ENCODE peak calls at places on chromosomes 13 and 19, in four cellular contexts. One of them, this sample, is unnamed.

GRCh38 chr19:2507109-2507508 is 31.2 kb downstream of the GADD45B start:
- DNase-seq in activated CD4-positive, alpha-beta T cell treated with anti-CD3 and anti-CD28 coated beads, Interleukin-2, amount 50 U/mL, for 24 hours: no peak
- DNase-seq in dermis blood vessel endothelial cell: peak; percentile 92
- DNase-seq in mucosa of descending colon: no peak
- DNase-seq in this sample: peak; percentile 94

GRCh38 chr19:30214651-30215051 is 157.5 kb upstream of the ZNF536 start:
- DNase-seq in activated CD4-positive, alpha-beta T cell treated with anti-CD3 and anti-CD28 coated beads, Interleukin-2, amount 50 U/mL, for 24 hours: no peak
- DNase-seq in dermis blood vessel endothelial cell: no peak
- DNase-seq in mucosa of descending colon: no peak
- DNase-seq in this sample: no peak

GRCh38 chr19:54023191-54023590 is 31.8 kb downstream of the CACNG6 start:
- DNase-seq in activated CD4-positive, alpha-beta T cell treated with anti-CD3 and anti-CD28 coated beads, Interleukin-2, amount 50 U/mL, for 24 hours: no peak
- DNase-seq in dermis blood vessel endothelial cell: no peak
- DNase-seq in mucosa of descending colon: no peak
- DNase-seq in this sample: no peak

GRCh38 chr19:10079031-10079453 is 7.1 kb upstream of the SHFL start:
- DNase-seq in activated CD4-positive, alpha-beta T cell treated with anti-CD3 and anti-CD28 coated beads, Interleukin-2, amount 50 U/mL, for 24 hours: no peak
- DNase-seq in dermis blood vessel endothelial cell: no peak
- DNase-seq in mucosa of descending colon: no peak
- DNase-seq in this sample: no peak

GRCh38 chr19:5718579-5719273 is 1.2 kb downstream of the LONP1 start:
- DNase-seq in activated CD4-positive, alpha-beta T cell treated with anti-CD3 and anti-CD28 coated beads, Interleukin-2, amount 50 U/mL, for 24 hours: peak; percentile 63
- DNase-seq in dermis blood vessel endothelial cell: peak; percentile 62
- DNase-seq in mucosa of descending colon: no peak
- DNase-seq in this sample: peak; percentile 71

GRCh38 chr13:24225062-24225461 is 64.5 kb downstream of the SPATA13 start:
- DNase-seq in activated CD4-positive, alpha-beta T cell treated with anti-CD3 and anti-CD28 coated beads, Interleukin-2, amount 50 U/mL, for 24 hours: no peak
- DNase-seq in dermis blood vessel endothelial cell: no peak
- DNase-seq in mucosa of descending colon: no peak
- DNase-seq in this sample: no peak

GRCh38 chr13:62038214-62038613 is 622.6 kb upstream of the PCDH20 start:
- DNase-seq in activated CD4-positive, alpha-beta T cell treated with anti-CD3 and anti-CD28 coated beads, Interleukin-2, amount 50 U/mL, for 24 hours: no peak
- DNase-seq in dermis blood vessel endothelial cell: no peak
- DNase-seq in mucosa of descending colon: no peak
- DNase-seq in this sample: no peak

GRCh38 chr19:8377598-8377997 is 12.6 kb upstream of the RAB11B start:
- DNase-seq in activated CD4-positive, alpha-beta T cell treated with anti-CD3 and anti-CD28 coated beads, Interleukin-2, amount 50 U/mL, for 24 hours: no peak
- DNase-seq in dermis blood vessel endothelial cell: no peak
- DNase-seq in mucosa of descending colon: peak; percentile 7
- DNase-seq in this sample: no peak

GRCh38 chr13:81184556-81185265 is 843.8 kb upstream of the SPRY2 start:
- DNase-seq in activated CD4-positive, alpha-beta T cell treated with anti-CD3 and anti-CD28 coated beads, Interleukin-2, amount 50 U/mL, for 24 hours: no peak
- DNase-seq in dermis blood vessel endothelial cell: no peak
- DNase-seq in mucosa of descending colon: no peak
- DNase-seq in this sample: no peak

GRCh38 chr13:113941571-113942191 is 32.2 kb downstream of the C13orf46 start:
- DNase-seq in activated CD4-positive, alpha-beta T cell treated with anti-CD3 and anti-CD28 coated beads, Interleukin-2, amount 50 U/mL, for 24 hours: no peak
- DNase-seq in dermis blood vessel endothelial cell: no peak
- DNase-seq in mucosa of descending colon: peak; percentile 7
- DNase-seq in this sample: no peak

GRCh38 chr19:56109216-56109615 is 11.9 kb downstream of the ZNF787 start:
- DNase-seq in activated CD4-positive, alpha-beta T cell treated with anti-CD3 and anti-CD28 coated beads, Interleukin-2, amount 50 U/mL, for 24 hours: no peak
- DNase-seq in dermis blood vessel endothelial cell: no peak
- DNase-seq in mucosa of descending colon: no peak
- DNase-seq in this sample: no peak

GRCh38 chr13:37615271-37615670 is 16.7 kb upstream of the POSTN start:
- DNase-seq in activated CD4-positive, alpha-beta T cell treated with anti-CD3 and anti-CD28 coated beads, Interleukin-2, amount 50 U/mL, for 24 hours: no peak
- DNase-seq in dermis blood vessel endothelial cell: no peak
- DNase-seq in mucosa of descending colon: no peak
- DNase-seq in this sample: no peak

GRCh38 chr13:98289339-98289935 is 112.4 kb upstream of the RNF113B start:
- DNase-seq in activated CD4-positive, alpha-beta T cell treated with anti-CD3 and anti-CD28 coated beads, Interleukin-2, amount 50 U/mL, for 24 hours: no peak
- DNase-seq in dermis blood vessel endothelial cell: no peak
- DNase-seq in mucosa of descending colon: no peak
- DNase-seq in this sample: no peak

GRCh38 chr13:103941506-103942148 is 875.4 kb upstream of the SLC10A2 start:
- DNase-seq in activated CD4-positive, alpha-beta T cell treated with anti-CD3 and anti-CD28 coated beads, Interleukin-2, amount 50 U/mL, for 24 hours: no peak
- DNase-seq in dermis blood vessel endothelial cell: no peak
- DNase-seq in mucosa of descending colon: no peak
- DNase-seq in this sample: no peak

GRCh38 chr19:31905980-31906948 is 439.1 kb upstream of the ZNF507 start:
- DNase-seq in activated CD4-positive, alpha-beta T cell treated with anti-CD3 and anti-CD28 coated beads, Interleukin-2, amount 50 U/mL, for 24 hours: no peak
- DNase-seq in dermis blood vessel endothelial cell: no peak
- DNase-seq in mucosa of descending colon: no peak
- DNase-seq in this sample: peak; percentile 11

GRCh38 chr13:30738526-30738925 is 3.2 kb downstream of the ALOX5AP start:
- DNase-seq in activated CD4-positive, alpha-beta T cell treated with anti-CD3 and anti-CD28 coated beads, Interleukin-2, amount 50 U/mL, for 24 hours: no peak
- DNase-seq in dermis blood vessel endothelial cell: no peak
- DNase-seq in mucosa of descending colon: no peak
- DNase-seq in this sample: no peak

GRCh38 chr19:46970815-46971214 is 48.8 kb upstream of the NPAS1 start:
- DNase-seq in activated CD4-positive, alpha-beta T cell treated with anti-CD3 and anti-CD28 coated beads, Interleukin-2, amount 50 U/mL, for 24 hours: no peak
- DNase-seq in dermis blood vessel endothelial cell: no peak
- DNase-seq in mucosa of descending colon: no peak
- DNase-seq in this sample: no peak

GRCh38 chr13:62293081-62293480 is 877.4 kb upstream of the PCDH20 start:
- DNase-seq in activated CD4-positive, alpha-beta T cell treated with anti-CD3 and anti-CD28 coated beads, Interleukin-2, amount 50 U/mL, for 24 hours: no peak
- DNase-seq in dermis blood vessel endothelial cell: no peak
- DNase-seq in mucosa of descending colon: no peak
- DNase-seq in this sample: no peak

GRCh38 chr19:33802001-33802400 is 5.3 kb downstream of the KCTD15 start:
- DNase-seq in activated CD4-positive, alpha-beta T cell treated with anti-CD3 and anti-CD28 coated beads, Interleukin-2, amount 50 U/mL, for 24 hours: no peak
- DNase-seq in dermis blood vessel endothelial cell: no peak
- DNase-seq in mucosa of descending colon: no peak
- DNase-seq in this sample: no peak

GRCh38 chr13:98405107-98405571 is 171.8 kb downstream of the STK24 start:
- DNase-seq in activated CD4-positive, alpha-beta T cell treated with anti-CD3 and anti-CD28 coated beads, Interleukin-2, amount 50 U/mL, for 24 hours: no peak
- DNase-seq in dermis blood vessel endothelial cell: no peak
- DNase-seq in mucosa of descending colon: no peak
- DNase-seq in this sample: peak; percentile 22

GRCh38 chr19:15438124-15438496 is 11.6 kb downstream of the WIZ start:
- DNase-seq in activated CD4-positive, alpha-beta T cell treated with anti-CD3 and anti-CD28 coated beads, Interleukin-2, amount 50 U/mL, for 24 hours: no peak
- DNase-seq in dermis blood vessel endothelial cell: no peak
- DNase-seq in mucosa of descending colon: no peak
- DNase-seq in this sample: no peak

GRCh38 chr19:21352830-21353229 is 6.0 kb upstream of the ZNF738 start:
- DNase-seq in activated CD4-positive, alpha-beta T cell treated with anti-CD3 and anti-CD28 coated beads, Interleukin-2, amount 50 U/mL, for 24 hours: no peak
- DNase-seq in dermis blood vessel endothelial cell: no peak
- DNase-seq in mucosa of descending colon: no peak
- DNase-seq in this sample: no peak

GRCh38 chr19:50167314-50167721 is 4.2 kb upstream of the IZUMO2 start:
- DNase-seq in activated CD4-positive, alpha-beta T cell treated with anti-CD3 and anti-CD28 coated beads, Interleukin-2, amount 50 U/mL, for 24 hours: no peak
- DNase-seq in dermis blood vessel endothelial cell: no peak
- DNase-seq in mucosa of descending colon: peak; percentile 67
- DNase-seq in this sample: peak; percentile 58

GRCh38 chr19:36041831-36042230 is 9.2 kb upstream of the CLIP3 start:
- DNase-seq in activated CD4-positive, alpha-beta T cell treated with anti-CD3 and anti-CD28 coated beads, Interleukin-2, amount 50 U/mL, for 24 hours: no peak
- DNase-seq in dermis blood vessel endothelial cell: no peak
- DNase-seq in mucosa of descending colon: no peak
- DNase-seq in this sample: peak; percentile 45

GRCh38 chr19:33293255-33294057 is 8.9 kb downstream of the CEBPA start:
- DNase-seq in activated CD4-positive, alpha-beta T cell treated with anti-CD3 and anti-CD28 coated beads, Interleukin-2, amount 50 U/mL, for 24 hours: no peak
- DNase-seq in dermis blood vessel endothelial cell: no peak
- DNase-seq in mucosa of descending colon: peak; percentile 71
- DNase-seq in this sample: peak; percentile 66

GRCh38 chr19:14031719-14032480 is at the start of gene IL27RA:
- DNase-seq in activated CD4-positive, alpha-beta T cell treated with anti-CD3 and anti-CD28 coated beads, Interleukin-2, amount 50 U/mL, for 24 hours: peak; percentile 61
- DNase-seq in dermis blood vessel endothelial cell: peak; percentile 60
- DNase-seq in mucosa of descending colon: peak; percentile 78
- DNase-seq in this sample: peak; percentile 77

GRCh38 chr19:53809518-53810186 is 14.5 kb downstream of the NLRP12 start:
- DNase-seq in activated CD4-positive, alpha-beta T cell treated with anti-CD3 and anti-CD28 coated beads, Interleukin-2, amount 50 U/mL, for 24 hours: no peak
- DNase-seq in dermis blood vessel endothelial cell: peak; percentile 92
- DNase-seq in mucosa of descending colon: no peak
- DNase-seq in this sample: peak; percentile 29

GRCh38 chr13:75715598-75716523 is 79.7 kb downstream of the LMO7 start:
- DNase-seq in activated CD4-positive, alpha-beta T cell treated with anti-CD3 and anti-CD28 coated beads, Interleukin-2, amount 50 U/mL, for 24 hours: no peak
- DNase-seq in dermis blood vessel endothelial cell: peak; percentile 36
- DNase-seq in mucosa of descending colon: no peak
- DNase-seq in this sample: no peak

GRCh38 chr13:101121608-101122007 is 294.7 kb downstream of the NALCN start:
- DNase-seq in activated CD4-positive, alpha-beta T cell treated with anti-CD3 and anti-CD28 coated beads, Interleukin-2, amount 50 U/mL, for 24 hours: no peak
- DNase-seq in dermis blood vessel endothelial cell: no peak
- DNase-seq in mucosa of descending colon: no peak
- DNase-seq in this sample: no peak

GRCh38 chr19:40154121-40154680 is 37.0 kb upstream of the MAP3K10 start:
- DNase-seq in activated CD4-positive, alpha-beta T cell treated with anti-CD3 and anti-CD28 coated beads, Interleukin-2, amount 50 U/mL, for 24 hours: no peak
- DNase-seq in dermis blood vessel endothelial cell: no peak
- DNase-seq in mucosa of descending colon: no peak
- DNase-seq in this sample: no peak

This sample was measured in A673.